ENCODE peak calls at places on chromosomes 7 and 10, in nine cellular contexts. J, X, B, Y, H, O, A, Z and R are unnamed samples.

GRCh38 chr7:77933394-77933793 is 134.8 kb downstream of the PHTF2 start:
- DNase-seq in Y (no peak), X (no peak), O (peak), B (peak), H (peak), J (no peak), Z (no peak), A (no peak), R (peak)

GRCh38 chr7:30596043-30596641 is 1.5 kb downstream of the GARS1 start:
- DNase-seq in X (peak), O (peak), B (peak), A (peak), J (no peak), H (peak), Z (no peak), Y (no peak), R (peak)

GRCh38 chr7:24981544-24981951 is 1.6 kb upstream of the OSBPL3 start:
- DNase-seq in J (peak), B (peak), H (no peak), O (peak), Y (no peak), Z (peak), X (peak), A (peak), R (peak)

GRCh38 chr7:134395604-134396003 is 63.3 kb downstream of the AKR1B1 start:
- DNase-seq in J (no peak), X (no peak), Y (peak), B (no peak), H (no peak), Z (no peak), O (no peak), A (no peak), R (no peak)

GRCh38 chr10:43691503-43691902 is 42.8 kb upstream of the ZNF32 start:
- DNase-seq in Z (no peak), X (no peak), Y (no peak), O (peak), B (peak), A (no peak), J (no peak), H (no peak), R (peak)

GRCh38 chr10:77104459-77104980 is 533.1 kb downstream of the KCNMA1 start:
- DNase-seq in X (peak), O (peak), J (peak), Z (no peak), B (peak), H (no peak), Y (no peak), A (no peak), R (peak)

GRCh38 chr7:146366938-146367337 is 250.3 kb downstream of the CNTNAP2 start:
- DNase-seq in A (no peak), H (no peak), B (no peak), O (no peak), Y (no peak), X (no peak), J (no peak), Z (no peak), R (no peak)

GRCh38 chr10:132938472-132939329 is 3.7 kb downstream of the CFAP46 start:
- DNase-seq in X (no peak), H (peak), O (no peak), B (no peak), Y (no peak), Z (peak), J (peak), A (peak), R (no peak)

GRCh38 chr7:43658718-43659548 is 70.4 kb downstream of the COA1 start:
- DNase-seq in Z (no peak), Y (no peak), O (peak), J (no peak), H (no peak), X (peak), B (peak), A (no peak), R (peak)

GRCh38 chr10:88705951-88706350 is at the start of gene LIPK:
- DNase-seq in J (no peak), O (no peak), H (no peak), Z (no peak), Y (no peak), B (no peak), X (no peak), A (no peak), R (no peak)

GRCh38 chr7:127968547-127968946 is 62.7 kb downstream of the LRRC4 start:
- DNase-seq in H (no peak), A (no peak), Y (no peak), J (no peak), B (no peak), X (no peak), Z (no peak), O (no peak), R (peak)

GRCh38 chr7:84112771-84113170 is 81.8 kb downstream of the SEMA3A start:
- DNase-seq in H (no peak), O (peak), A (no peak), Y (no peak), X (no peak), B (no peak), J (no peak), Z (no peak), R (peak)

GRCh38 chr10:91742189-91742588 is 56.0 kb upstream of the TNKS2 start:
- DNase-seq in H (no peak), J (no peak), Z (no peak), Y (no peak), X (no peak), B (peak), O (no peak), A (no peak), R (no peak)

GRCh38 chr10:91743460-91743859 is 54.8 kb upstream of the TNKS2 start:
- DNase-seq in O (no peak), Z (no peak), A (no peak), B (no peak), J (no peak), Y (no peak), X (no peak), H (no peak), R (no peak)

GRCh38 chr10:91740353-91740924 is 57.8 kb upstream of the TNKS2 start:
- DNase-seq in B (no peak), Z (no peak), H (no peak), X (no peak), J (no peak), O (no peak), Y (no peak), A (no peak), R (no peak)

DNA sequence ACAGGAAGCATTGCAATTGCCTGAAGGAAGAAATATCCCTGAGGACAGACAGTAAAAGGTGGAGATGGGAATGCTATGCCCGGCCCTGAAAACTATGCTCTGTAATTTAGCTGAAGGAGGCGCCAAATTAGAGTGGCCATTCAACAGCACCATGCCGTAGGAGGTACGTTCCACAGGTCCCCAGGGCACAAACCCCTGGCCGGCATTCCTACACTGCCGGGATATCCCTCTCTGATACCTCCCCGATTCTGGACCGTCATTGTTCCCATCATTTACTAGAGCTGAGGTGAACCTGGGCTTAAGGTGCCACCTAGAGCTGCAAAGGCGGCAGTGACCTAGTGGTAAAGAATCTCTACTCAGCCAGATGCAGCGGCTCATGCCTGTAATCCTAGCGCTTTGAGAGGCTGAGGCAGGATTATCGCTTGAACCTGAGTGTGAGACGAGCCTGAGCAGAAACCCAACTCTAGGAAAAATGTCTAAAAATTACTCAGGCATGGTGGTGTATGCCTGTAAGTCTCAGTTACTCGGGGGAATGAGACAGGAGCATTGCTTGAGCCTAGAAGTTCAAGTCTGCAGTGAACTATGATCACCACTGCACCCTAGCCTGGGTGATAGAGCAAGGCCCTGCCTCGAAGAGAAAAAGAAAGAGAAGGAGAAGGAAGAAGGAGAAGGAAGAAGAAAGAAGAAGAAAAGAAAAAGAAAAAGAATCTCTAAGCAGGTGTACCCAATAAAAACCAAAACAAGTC is 53.0 kb upstream of the TNKS2 start:
- DNase-seq in A (no peak), X (peak), J (no peak), O (peak), Z (no peak), H (no peak), Y (no peak), B (no peak), R (peak)
- TF ChIP-seq CTCF in A (no peak), X (peak), J (no peak), O (peak), Z (no peak), H (peak), Y (no peak), B (peak), R (peak)

GRCh38 chr7:28104811-28105210 is 75.8 kb downstream of the JAZF1 start:
- DNase-seq in B (no peak), O (no peak), Y (no peak), J (no peak), A (no peak), Z (no peak), H (no peak), X (no peak), R (no peak)
- H3K4me3 ChIP-seq in B (no peak), O (no peak), Y (no peak), J (no peak), A (no peak), Z (no peak), H (no peak), X (no peak), R (no peak)

DNA sequence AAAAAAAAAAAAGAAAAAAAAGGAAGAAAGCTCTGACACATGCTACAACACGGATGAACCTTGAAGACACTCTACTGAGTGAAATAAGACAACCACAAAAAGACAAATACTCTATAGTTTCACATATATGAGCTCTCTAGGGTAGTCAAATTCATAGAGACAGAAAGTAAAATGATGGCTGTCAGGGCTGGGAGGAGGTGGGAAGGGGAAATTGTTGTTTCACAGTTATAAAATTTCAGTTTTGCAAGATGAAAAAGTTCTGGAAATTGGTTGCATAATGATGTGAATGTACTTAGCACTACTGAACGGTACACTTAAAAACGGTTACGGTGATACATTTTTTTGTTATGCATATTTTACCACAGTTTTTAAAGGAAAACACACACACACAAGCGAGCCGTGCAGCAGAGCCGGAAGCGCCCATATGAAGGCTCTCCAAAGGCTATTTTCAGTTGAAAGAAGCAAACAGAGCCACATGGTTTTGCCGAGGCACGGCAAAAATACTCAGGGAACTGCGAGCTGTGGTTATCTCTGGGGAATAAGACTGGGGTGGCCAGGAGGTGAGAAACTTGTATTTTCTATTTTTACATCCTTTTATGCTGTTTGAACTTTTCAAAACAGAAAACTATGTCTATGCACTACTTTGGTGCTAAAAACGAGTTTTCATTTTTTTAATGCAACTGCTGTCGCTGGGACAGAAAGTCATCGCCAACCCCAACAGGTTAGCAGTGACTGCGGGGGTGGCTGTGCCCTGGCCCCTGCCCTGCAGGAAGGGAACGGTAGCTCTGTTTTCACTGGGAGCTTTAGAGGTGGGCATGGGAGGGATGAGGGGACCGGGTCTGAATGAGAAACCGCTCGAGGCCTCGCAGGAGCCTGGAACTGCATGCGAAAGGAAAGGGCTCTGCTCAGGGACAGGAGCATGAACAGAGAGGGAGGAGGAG is 132.9 kb downstream of the OAT start:
- DNase-seq in Z (peak), J (peak), O (peak), B (no peak), Y (peak), H (no peak), X (no peak), A (peak), R (peak)
- TF ChIP-seq CTCF in Z (no peak), J (no peak), O (no peak), B (no peak), Y (no peak), H (no peak), X (no peak), A (no peak), R (no peak)

GRCh38 chr7:39355664-39356063 is 210.5 kb upstream of the YAE1 start:
- DNase-seq in J (no peak), Y (no peak), O (no peak), Z (no peak), B (no peak), H (no peak), A (no peak), X (no peak), R (no peak)

GRCh38 chr7:39357648-39358047 is 208.6 kb upstream of the YAE1 start:
- DNase-seq in B (no peak), Z (no peak), Y (no peak), H (peak), J (no peak), X (no peak), O (no peak), A (peak), R (no peak)

GRCh38 chr7:39356531-39356930 is 209.7 kb upstream of the YAE1 start:
- DNase-seq in Z (no peak), O (peak), J (no peak), B (no peak), A (no peak), Y (no peak), X (no peak), H (no peak), R (no peak)

GRCh38 chr7:39349452-39350123 is 216.6 kb upstream of the YAE1 start:
- DNase-seq in H (no peak), O (no peak), Z (no peak), J (no peak), A (no peak), X (no peak), Y (no peak), B (no peak), R (no peak)

DNA sequence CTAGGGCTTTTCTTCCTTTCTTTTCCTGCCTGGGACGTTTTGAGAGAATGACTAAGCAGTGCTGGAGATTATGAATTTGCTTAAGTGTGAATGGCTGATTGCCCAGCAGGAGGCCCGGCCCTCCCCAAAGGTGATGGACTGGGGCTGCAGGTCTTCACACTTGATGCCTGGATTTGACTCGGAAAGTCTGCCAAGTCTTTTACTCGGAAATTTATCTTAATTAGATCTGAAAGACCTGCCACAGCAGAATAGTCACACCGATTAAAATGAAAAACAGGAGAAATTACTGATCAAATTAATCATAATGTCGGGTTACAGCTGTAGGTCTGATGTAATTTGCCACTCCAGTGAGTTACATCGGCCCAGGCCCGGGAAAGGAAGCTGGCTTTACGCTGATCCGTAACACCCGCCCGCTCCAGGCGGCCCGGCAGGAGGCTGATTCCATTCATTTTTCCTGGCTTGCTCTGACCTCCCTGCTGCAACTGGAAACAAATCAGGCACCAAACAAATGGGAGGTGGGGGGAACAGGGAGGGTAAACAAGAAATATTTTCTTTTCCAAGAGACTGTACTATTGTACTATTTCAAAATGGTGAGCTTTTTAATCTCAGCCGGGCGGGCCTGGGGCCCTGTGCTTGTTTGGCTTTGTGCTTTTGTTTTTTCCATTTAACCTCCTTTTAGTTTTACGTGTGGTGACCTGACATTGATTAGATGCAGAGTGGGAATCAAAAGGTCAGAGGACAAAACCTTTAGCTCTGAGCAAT is 212.4 kb upstream of the YAE1 start:
- DNase-seq in H (no peak), X (peak), A (no peak), B (no peak), J (no peak), Y (no peak), Z (peak), O (peak), R (peak)
- H3K4me3 ChIP-seq in H (no peak), X (no peak), A (no peak), B (no peak), J (no peak), Y (no peak), Z (no peak), O (no peak), R (no peak)

GRCh38 chr10:117472872-117473271 is 69.7 kb upstream of the EMX2 start:
- DNase-seq in O (no peak), J (no peak), A (no peak), B (no peak), X (no peak), Y (no peak), Z (no peak), H (no peak), R (no peak)
- TF ChIP-seq CTCF in O (no peak), J (no peak), A (no peak), B (no peak), X (no peak), Y (no peak), Z (no peak), H (no peak), R (no peak)

GRCh38 chr10:36172574-36172973 is 530.5 kb upstream of the FZD8 start:
- DNase-seq in H (no peak), B (peak), Y (no peak), Z (no peak), J (no peak), A (no peak), O (peak), X (no peak), R (peak)

GRCh38 chr10:36170943-36171501 is 528.9 kb upstream of the FZD8 start:
- DNase-seq in O (peak), B (no peak), Z (no peak), Y (no peak), X (no peak), H (no peak), A (no peak), J (no peak), R (peak)

GRCh38 chr10:36173364-36173763 is 531.3 kb upstream of the FZD8 start:
- DNase-seq in O (no peak), J (no peak), Y (no peak), B (no peak), X (no peak), Z (no peak), A (no peak), H (no peak), R (peak)

GRCh38 chr10:36172054-36172531 is 530.0 kb upstream of the FZD8 start:
- DNase-seq in O (peak), H (no peak), X (no peak), A (no peak), J (no peak), B (peak), Z (no peak), Y (no peak), R (peak)

DNA sequence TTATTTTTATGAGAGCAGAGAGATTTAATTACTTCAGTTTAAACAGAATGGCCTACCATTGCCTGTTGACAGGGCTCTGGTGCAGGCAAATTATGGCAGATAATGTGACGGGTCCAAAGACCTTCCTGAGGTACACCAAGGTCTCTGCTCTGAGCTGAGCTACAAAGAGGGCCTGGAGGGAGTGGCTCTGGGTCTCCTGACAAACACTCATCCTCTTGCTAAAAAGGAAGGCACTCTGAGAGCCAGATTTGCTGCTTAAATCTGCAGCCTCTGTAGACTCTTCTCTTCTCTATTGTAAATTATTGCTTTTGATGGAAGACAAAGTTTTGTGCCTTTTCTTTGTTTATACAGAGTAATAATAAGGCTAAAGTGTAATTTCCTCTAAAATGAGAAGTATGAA is 529.5 kb upstream of the FZD8 start:
- DNase-seq in H (no peak), B (no peak), Z (no peak), A (no peak), X (no peak), O (peak), J (no peak), Y (no peak), R (no peak)
- H3K4me3 ChIP-seq in H (no peak), B (no peak), Z (no peak), A (no peak), X (no peak), O (no peak), J (no peak), Y (no peak), R (no peak)

GRCh38 chr7:69567790-69568189 is 30.5 kb upstream of the AUTS2 start:
- DNase-seq in Y (no peak), X (no peak), J (no peak), Z (no peak), A (no peak), H (no peak), B (no peak), O (no peak), R (no peak)

GRCh38 chr7:69564454-69565417 is 33.5 kb upstream of the AUTS2 start:
- DNase-seq in H (no peak), O (peak), Z (no peak), J (no peak), A (peak), X (no peak), Y (no peak), B (no peak), R (peak)

GRCh38 chr7:69568266-69568665 is 30.0 kb upstream of the AUTS2 start:
- DNase-seq in O (no peak), Y (no peak), X (no peak), Z (no peak), B (no peak), J (no peak), A (no peak), H (no peak), R (no peak)
- TF ChIP-seq CTCF in O (no peak), Y (no peak), X (no peak), Z (no peak), B (no peak), J (no peak), A (no peak), H (no peak), R (no peak)

GRCh38 chr10:10975647-10976046 is 42.0 kb upstream of the CELF2 start:
- DNase-seq in H (no peak), O (no peak), Y (no peak), X (no peak), Z (no peak), B (no peak), A (no peak), J (no peak), R (no peak)
- H3K4me3 ChIP-seq in H (no peak), O (no peak), Y (no peak), X (no peak), Z (no peak), B (no peak), A (no peak), J (no peak), R (no peak)

DNA sequence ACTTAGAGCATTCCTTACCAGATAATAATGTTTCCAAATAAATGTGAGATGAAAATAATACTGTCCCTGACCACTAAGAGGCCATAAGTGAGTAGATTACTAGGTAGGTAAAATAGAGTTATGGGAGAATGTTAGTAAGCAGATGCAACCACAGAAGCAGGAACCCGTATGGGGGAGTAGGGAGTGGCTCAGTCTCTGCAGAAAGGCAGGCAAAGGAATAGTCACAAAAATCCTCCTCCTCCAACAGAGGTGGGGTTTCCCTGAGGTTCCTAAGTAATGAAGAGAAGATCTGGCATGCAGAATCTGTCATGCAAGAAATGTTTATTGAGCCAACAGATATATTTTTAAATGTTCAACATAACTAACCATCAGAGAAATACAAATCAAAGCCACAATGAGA is 9.0 kb upstream of the YAE1 start:
- DNase-seq in Z (no peak), B (no peak), Y (no peak), O (no peak), A (no peak), H (peak), J (no peak), X (no peak), R (no peak)
- TF ChIP-seq CTCF in Z (no peak), B (no peak), Y (no peak), O (no peak), A (no peak), H (no peak), J (no peak), X (no peak), R (no peak)